ENCODE peak calls at places on chromosomes 11 and 22, in six cellular contexts. A is fibroblast of lung, P is endodermal cell, C is IMR-90, T is neural progenitor cell, G is endothelial cell of umbilical vein. O is an unnamed sample. For H3K4me1, the result is how much of the 10 kb centered on the place peaks cover.

GRCh38 chr11:117427356-117427874 is 99.8 kb downstream of the CEP164 start:
- DNase-seq in A (no peak), P (no peak), C (no peak), T (no peak), G (no peak), O (peak)

GRCh38 chr11:19935507-19935906 is 222.9 kb downstream of the NAV2 start:
- DNase-seq in A (peak), P (peak), C (peak), T (peak), G (peak), O (no peak)

GRCh38 chr11:94934836-94935235 is 38.5 kb downstream of the CWC15 start:
- DNase-seq in A (no peak), P (no peak), C (no peak), T (no peak), G (peak), O (no peak)

GRCh38 chr22:44225812-44226211 is 45.1 kb downstream of the PARVG start:
- DNase-seq in A (no peak), P (peak), C (no peak), T (no peak), G (no peak), O (no peak)

GRCh38 chr11:127564803-127565202 is 564.2 kb upstream of the KIRREL3 start:
- DNase-seq in A (no peak), P (peak), C (peak), T (no peak), G (no peak), O (no peak)

GRCh38 chr22:50141891-50142363 is 28.6 kb upstream of the PANX2 start:
- DNase-seq in A (peak), P (peak), C (peak), T (peak), G (no peak), O (no peak)

GRCh38 chr22:32206774-32207758 is 2.2 kb upstream of the RFPL2 start:
- DNase-seq in A (no peak), P (peak), C (no peak), T (peak), G (no peak), O (no peak)

GRCh38 chr11:111001986-111002616 is 243.4 kb upstream of the POU2AF2 start:
- DNase-seq in A (peak), P (no peak), C (peak), T (no peak), G (peak), O (no peak)

GRCh38 chr22:50201191-50202129 is 649 bp downstream of the SELENOO start:
- DNase-seq in A (no peak), P (no peak), C (no peak), T (peak), G (no peak), O (no peak)

GRCh38 chr11:98068251-98068650 is 952.5 kb upstream of the CNTN5 start:
- DNase-seq in A (no peak), P (no peak), C (no peak), T (no peak), G (no peak), O (no peak)

GRCh38 chr11:62553839-62554361 is 7.3 kb upstream of the AHNAK start:
- DNase-seq in A (peak), P (peak), C (peak), T (no peak), G (no peak), O (no peak)

DNA sequence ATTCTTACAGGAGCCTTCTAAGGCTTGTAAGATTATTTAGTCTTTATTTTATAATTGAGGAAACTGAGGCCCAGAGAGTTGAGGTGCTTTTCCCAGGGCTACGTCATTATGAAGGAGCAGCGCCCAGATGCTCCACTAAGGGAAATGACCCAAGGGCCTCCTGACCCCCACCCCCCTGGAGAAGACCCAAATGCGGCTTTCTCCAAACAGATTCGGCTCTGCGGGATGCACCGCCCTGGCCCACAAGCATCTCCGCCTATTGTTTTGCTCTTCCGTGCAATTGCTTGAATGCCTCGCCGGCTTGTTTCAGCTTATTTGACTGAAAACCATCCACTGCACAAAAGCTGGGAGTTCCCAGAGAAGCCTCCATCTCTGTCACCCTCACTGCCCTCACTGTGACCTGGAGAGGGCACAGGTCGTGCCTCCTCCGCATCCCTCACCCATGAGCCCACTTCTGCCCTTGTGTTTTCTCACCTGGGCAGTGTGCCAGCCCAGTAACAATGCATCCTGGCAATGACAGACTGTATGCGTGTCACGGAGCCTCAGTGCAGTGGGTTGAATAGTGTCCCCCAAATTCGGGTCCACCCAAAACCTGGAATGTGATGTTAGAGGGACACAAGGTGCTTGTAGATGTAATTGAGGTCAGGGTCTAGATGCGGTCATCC is 790.2 kb downstream of the TBC1D22A start:
- DNase-seq in A (no peak), P (no peak), C (no peak), T (no peak), G (no peak), O (peak)
- H3K9ac ChIP-seq in A (no peak), P (no peak), C (no peak), T (no peak), G (no peak), O (no peak)

DNA sequence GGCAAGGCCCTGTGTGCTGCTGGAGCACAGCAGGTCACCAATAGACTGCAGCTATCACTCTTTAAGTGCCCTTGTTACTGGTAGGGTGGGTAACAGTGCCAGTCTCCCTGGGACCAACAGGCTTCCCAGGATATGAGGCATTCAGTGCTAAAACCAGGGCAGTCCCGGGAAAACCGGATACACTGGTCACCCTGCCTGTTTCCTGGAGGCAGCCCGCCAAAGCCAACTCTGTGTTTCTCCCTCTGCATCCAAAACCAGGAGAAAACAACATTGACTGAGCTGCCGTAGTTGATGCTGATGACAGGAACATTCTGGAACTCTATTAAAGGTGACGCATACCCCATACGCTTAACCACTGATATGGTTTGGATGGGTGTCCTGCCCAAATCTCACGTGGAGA is 149.1 kb downstream of the SHANK2 start:
- DNase-seq in A (no peak), P (no peak), C (no peak), T (no peak), G (no peak), O (no peak)
- H3K4me3 ChIP-seq in A (no peak), P (no peak), C (no peak), T (no peak), G (no peak), O (no peak)

GRCh38 chr22:36432592-36433317 is 45.0 kb upstream of the MYH9 start:
- DNase-seq in A (no peak), P (peak), C (no peak), T (no peak), G (no peak), O (no peak)
- H3K4me1 ChIP-seq in A (under half), P (under half), C (under half), T (under half), G (under half), O (under half)

GRCh38 chr22:19984851-19985811 is 31.5 kb downstream of the ARVCF start:
- DNase-seq in A (no peak), P (no peak), C (no peak), T (no peak), G (no peak), O (peak)

GRCh38 chr22:19986011-19986409 is 30.6 kb downstream of the ARVCF start:
- DNase-seq in A (no peak), P (no peak), C (no peak), T (no peak), G (no peak), O (peak)

GRCh38 chr22:19987394-19988306 is 29.0 kb downstream of the ARVCF start:
- DNase-seq in A (no peak), P (no peak), C (no peak), T (no peak), G (no peak), O (no peak)

GRCh38 chr22:19988331-19988808 is 28.3 kb downstream of the ARVCF start:
- DNase-seq in A (no peak), P (no peak), C (no peak), T (no peak), G (no peak), O (peak)

GRCh38 chr22:19986410-19987341 is 29.9 kb downstream of the ARVCF start:
- DNase-seq in A (peak), P (peak), C (peak), T (peak), G (peak), O (peak)
- H3K9ac ChIP-seq in A (peak), P (peak), C (peak), T (peak), G (peak), O (peak)

DNA sequence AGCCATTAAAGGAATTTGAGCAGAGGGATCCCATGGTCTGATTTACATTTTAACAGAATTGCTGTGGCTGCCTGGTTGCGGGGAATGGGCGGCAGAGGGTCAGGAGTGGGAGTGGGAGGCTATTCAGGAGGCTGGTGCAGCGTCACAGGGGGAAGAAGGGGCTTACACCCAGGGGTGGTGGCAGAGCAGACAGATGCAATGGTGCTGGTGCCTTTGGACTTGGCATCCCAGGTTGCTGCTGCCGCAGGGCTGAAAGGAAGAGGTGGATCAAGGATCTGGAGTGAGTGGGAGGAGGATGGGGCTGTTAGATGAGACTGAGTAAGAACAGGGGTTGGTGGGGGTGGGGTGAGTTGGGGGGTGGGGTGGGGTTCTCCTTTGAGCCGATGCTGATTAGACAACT is 38.5 kb downstream of the GRIK4 start:
- DNase-seq in A (no peak), P (no peak), C (no peak), T (no peak), G (no peak), O (no peak)
- H3K4me3 ChIP-seq in A (no peak), P (no peak), C (no peak), T (no peak), G (no peak), O (no peak)

O was measured in kidney.